ENCODE peak calls at places on chromosomes 13 and 19, in eight cellular contexts. S, M, K, U, V, P, O and N are unnamed samples.

GRCh38 chr19:3821156-3821555 is 35.0 kb upstream of the MATK start:
- DNase-seq in S (no peak), M (no peak), K (no peak), U (no peak), V (no peak), P (no peak), O (no peak), N (no peak)

GRCh38 chr13:73268306-73268705 is 209.5 kb downstream of the KLF5 start:
- DNase-seq in S (no peak), M (no peak), K (no peak), U (no peak), V (no peak), P (no peak), O (no peak), N (no peak)

GRCh38 chr19:39407644-39408391 is 1.2 kb downstream of the ZFP36 start:
- DNase-seq in S (no peak), M (peak), K (peak), U (peak), V (no peak), P (peak), O (no peak), N (no peak)

GRCh38 chr19:43480574-43480973 is 15.2 kb upstream of the LYPD3 start:
- DNase-seq in S (no peak), M (no peak), K (no peak), U (no peak), V (no peak), P (no peak), O (no peak), N (no peak)

GRCh38 chr13:100644328-100644727 is 30.3 kb downstream of the TMTC4 start:
- DNase-seq in S (no peak), M (no peak), K (no peak), U (no peak), V (no peak), P (no peak), O (no peak), N (no peak)

GRCh38 chr13:66200555-66200954 is 1029.6 kb downstream of the PCDH9 start:
- DNase-seq in S (no peak), M (no peak), K (no peak), U (no peak), V (no peak), P (no peak), O (no peak), N (no peak)

GRCh38 chr19:13396256-13397080 is 109.8 kb downstream of the CACNA1A start:
- DNase-seq in S (no peak), M (peak), K (peak), U (no peak), V (peak), P (peak), O (no peak), N (no peak)

GRCh38 chr19:33241530-33242101 is 16.0 kb upstream of the SLC7A10 start:
- DNase-seq in S (no peak), M (peak), K (peak), U (peak), V (no peak), P (no peak), O (no peak), N (no peak)

GRCh38 chr13:78736142-78736541 is 77.2 kb upstream of the OBI1 start:
- DNase-seq in S (no peak), M (no peak), K (no peak), U (no peak), V (no peak), P (no peak), O (no peak), N (no peak)

GRCh38 chr13:27822873-27823311 is 30.6 kb downstream of the GSX1 start:
- DNase-seq in S (no peak), M (no peak), K (no peak), U (no peak), V (no peak), P (no peak), O (no peak), N (no peak)

GRCh38 chr13:114315074-114315785 is 927 bp downstream of the CHAMP1 start:
- DNase-seq in S (no peak), M (no peak), K (peak), U (no peak), V (no peak), P (no peak), O (no peak), N (no peak)

GRCh38 chr13:33634526-33635111 is 183.3 kb upstream of the RFC3 start:
- DNase-seq in S (no peak), M (no peak), K (no peak), U (no peak), V (no peak), P (no peak), O (no peak), N (no peak)

GRCh38 chr13:34591801-34592454 is 350.1 kb upstream of the NBEA start:
- DNase-seq in S (no peak), M (peak), K (no peak), U (no peak), V (no peak), P (peak), O (no peak), N (no peak)

GRCh38 chr13:28716511-28716910 is 2.3 kb downstream of the SLC46A3 start:
- DNase-seq in S (no peak), M (peak), K (no peak), U (no peak), V (no peak), P (peak), O (no peak), N (no peak)

DNA sequence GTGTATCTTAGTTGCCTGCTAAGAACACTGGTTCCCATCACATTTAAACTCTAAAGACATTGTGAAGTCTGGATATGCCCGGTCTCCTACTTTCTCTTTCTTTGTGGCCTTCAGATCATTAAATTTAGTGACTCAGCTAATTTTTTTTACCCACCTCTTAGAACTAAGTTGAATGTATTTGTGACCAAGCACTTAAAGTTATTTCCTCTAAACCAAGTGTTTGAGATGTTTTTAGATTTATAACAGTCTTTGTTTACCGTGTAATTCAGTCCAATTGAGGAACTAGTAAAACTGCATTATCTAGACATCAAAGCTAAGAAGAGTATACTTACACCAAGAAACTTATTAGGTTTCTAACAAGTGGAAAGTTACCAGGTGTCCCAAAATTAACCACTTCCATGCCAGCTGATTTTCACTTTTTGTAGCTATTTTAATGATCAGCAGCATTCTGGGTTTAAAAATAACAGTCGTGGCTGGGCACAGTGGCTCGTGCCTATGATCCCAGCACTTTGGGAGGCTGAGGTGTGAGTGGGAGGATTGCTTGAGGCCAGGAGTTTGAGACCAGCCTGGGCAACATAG is 53.1 kb downstream of the ARHGAP35 start:
- DNase-seq in S (no peak), M (no peak), K (no peak), U (no peak), V (no peak), P (no peak), O (no peak), N (no peak)
- H3K27ac ChIP-seq in S (no peak), M (no peak), K (peak), U (no peak), V (peak), P (peak), O (no peak), N (peak)

GRCh38 chr19:28731577-28731976 is 481.4 kb downstream of the UQCRFS1 start:
- DNase-seq in S (no peak), M (no peak), K (no peak), U (no peak), V (no peak), P (no peak), O (no peak), N (no peak)

GRCh38 chr19:28737021-28737525 is 475.9 kb downstream of the UQCRFS1 start:
- DNase-seq in S (no peak), M (no peak), K (peak), U (no peak), V (no peak), P (no peak), O (no peak), N (no peak)

GRCh38 chr19:28736528-28736927 is 476.4 kb downstream of the UQCRFS1 start:
- DNase-seq in S (no peak), M (no peak), K (no peak), U (no peak), V (no peak), P (no peak), O (no peak), N (no peak)

GRCh38 chr19:28737526-28737925 is 475.4 kb downstream of the UQCRFS1 start:
- DNase-seq in S (no peak), M (no peak), K (no peak), U (no peak), V (no peak), P (no peak), O (no peak), N (no peak)
- H3K27ac ChIP-seq in S (no peak), M (no peak), K (no peak), U (no peak), V (no peak), P (no peak), O (no peak), N (no peak)

DNA sequence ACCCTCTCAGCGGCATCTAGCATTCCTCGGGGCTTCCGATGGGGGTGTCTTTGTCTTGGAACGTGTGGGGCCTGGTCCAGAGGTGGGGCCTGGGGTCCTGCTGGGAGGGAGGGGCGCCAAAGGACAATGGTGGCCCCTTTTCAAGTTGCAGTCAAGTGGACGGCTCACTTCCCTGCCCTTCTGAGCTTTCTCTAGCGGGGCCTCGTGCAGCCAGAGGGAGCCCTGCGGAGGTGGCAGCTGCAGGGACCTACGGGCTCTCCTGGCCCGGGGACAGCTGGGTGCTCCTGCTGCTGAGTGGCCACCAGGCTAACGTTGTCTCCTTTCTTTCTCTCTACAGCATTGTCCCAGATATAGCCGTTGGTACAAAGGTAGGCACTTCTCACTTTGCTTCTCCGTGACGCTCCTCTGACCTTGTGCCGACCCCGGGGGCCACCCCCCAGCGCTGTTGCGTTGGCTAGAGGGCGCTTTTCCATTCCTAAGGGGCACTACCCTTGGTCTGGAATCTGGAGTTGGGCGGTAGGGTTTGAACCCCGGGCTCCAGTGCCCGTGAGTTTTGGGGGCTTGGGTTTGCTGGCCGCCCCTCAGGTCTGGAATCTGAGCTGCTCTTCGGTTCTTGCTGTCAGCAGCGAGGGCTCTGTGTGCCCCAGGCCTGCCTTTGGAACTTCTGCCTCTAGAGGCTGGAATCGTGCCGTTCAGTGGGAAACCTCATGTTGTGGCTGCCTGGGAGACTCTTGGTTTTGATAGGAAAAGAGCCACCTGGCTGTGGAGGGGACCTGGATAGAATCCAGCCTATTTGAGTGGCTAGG is 2.0 kb downstream of the PTBP1 start:
- DNase-seq in S (no peak), M (no peak), K (no peak), U (no peak), V (no peak), P (no peak), O (no peak), N (no peak)
- H3K27ac ChIP-seq in S (no peak), M (peak), K (no peak), U (peak), V (peak), P (peak), O (peak), N (no peak)

GRCh38 chr19:1612114-1613086 is 7.1 kb upstream of the UQCR11 start:
- DNase-seq in S (no peak), M (no peak), K (no peak), U (no peak), V (no peak), P (no peak), O (no peak), N (no peak)
- H3K27ac ChIP-seq in S (no peak), M (no peak), K (no peak), U (no peak), V (no peak), P (no peak), O (no peak), N (no peak)

GRCh38 chr19:12187625-12188024 is 24.7 kb downstream of the ZNF136 start:
- DNase-seq in S (no peak), M (no peak), K (no peak), U (no peak), V (no peak), P (no peak), O (no peak), N (no peak)
- H3K27ac ChIP-seq in S (no peak), M (no peak), K (no peak), U (no peak), V (no peak), P (no peak), O (no peak), N (no peak)

DNA sequence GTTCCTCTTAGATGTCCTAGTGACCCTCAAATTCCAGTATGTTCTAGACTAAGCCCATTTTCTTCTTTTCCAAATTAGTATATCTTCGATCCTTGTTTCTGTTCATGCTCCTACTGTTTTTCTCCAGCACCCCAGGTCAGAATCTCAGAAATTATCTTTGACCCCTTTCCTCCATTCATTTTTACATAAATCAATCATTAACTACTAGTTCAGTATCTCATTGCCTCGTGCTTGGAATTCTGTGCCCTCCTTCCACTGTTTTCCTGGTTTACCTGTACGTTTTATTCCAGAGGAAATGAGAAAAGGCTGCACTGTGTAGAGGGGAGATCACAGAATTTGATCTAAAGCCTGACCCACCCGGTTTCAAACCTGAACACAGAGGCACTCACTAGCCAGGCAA is 107.9 kb downstream of the LRCH1 start:
- DNase-seq in S (no peak), M (no peak), K (no peak), U (no peak), V (no peak), P (no peak), O (no peak), N (no peak)
- H3K27ac ChIP-seq in S (no peak), M (no peak), K (no peak), U (no peak), V (no peak), P (no peak), O (no peak), N (no peak)

GRCh38 chr19:41887711-41888382 is 4.9 kb downstream of the ARHGEF1 start:
- DNase-seq in S (no peak), M (no peak), K (no peak), U (peak), V (no peak), P (no peak), O (peak), N (no peak)
- H3K27ac ChIP-seq in S (no peak), M (no peak), K (peak), U (peak), V (no peak), P (no peak), O (peak), N (no peak)

DNA sequence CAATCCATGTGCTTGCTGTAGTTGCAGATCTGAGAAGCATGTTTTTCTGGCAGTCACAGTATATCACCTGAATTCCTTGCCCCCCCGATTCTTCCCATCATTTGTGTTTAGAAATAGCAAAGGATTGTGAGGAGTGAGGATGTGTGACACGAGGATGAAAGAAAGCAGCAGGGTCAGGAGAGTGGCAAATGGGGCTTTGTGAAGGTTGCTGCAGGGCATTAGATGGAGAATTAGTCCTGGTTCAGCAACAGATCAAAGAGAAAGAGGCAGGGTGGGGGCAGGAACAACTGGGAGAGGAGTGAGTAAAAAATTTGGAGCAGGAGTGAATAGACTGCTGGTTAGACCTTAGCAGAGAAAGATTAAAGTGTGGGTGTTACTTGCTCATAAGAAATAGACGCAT is 47.7 kb upstream of the TNFSF11 start:
- DNase-seq in S (no peak), M (no peak), K (no peak), U (no peak), V (no peak), P (no peak), O (no peak), N (no peak)
- H3K27ac ChIP-seq in S (no peak), M (no peak), K (no peak), U (no peak), V (no peak), P (no peak), O (no peak), N (no peak)

GRCh38 chr19:1274852-1275259 is 474 bp upstream of the FAM174C start:
- DNase-seq in S (no peak), M (no peak), K (no peak), U (no peak), V (peak), P (no peak), O (no peak), N (no peak)

GRCh38 chr19:1271528-1272422 is 2.6 kb downstream of the CIRBP start:
- DNase-seq in S (no peak), M (no peak), K (no peak), U (no peak), V (no peak), P (no peak), O (no peak), N (no peak)

GRCh38 chr19:1272423-1273262 is 2.7 kb upstream of the FAM174C start:
- DNase-seq in S (no peak), M (no peak), K (no peak), U (no peak), V (no peak), P (no peak), O (no peak), N (no peak)

GRCh38 chr19:1274081-1274851 is 1.1 kb upstream of the FAM174C start:
- DNase-seq in S (no peak), M (peak), K (no peak), U (no peak), V (no peak), P (no peak), O (no peak), N (no peak)

GRCh38 chr19:1273263-1274041 is 1.9 kb upstream of the FAM174C start:
- DNase-seq in S (no peak), M (no peak), K (no peak), U (no peak), V (no peak), P (no peak), O (no peak), N (no peak)
- H3K27ac ChIP-seq in S (no peak), M (peak), K (no peak), U (peak), V (peak), P (peak), O (no peak), N (peak)

GRCh38 chr19:55463583-55464031 is 944 bp downstream of the C19orf85 start:
- DNase-seq in S (no peak), M (no peak), K (no peak), U (no peak), V (no peak), P (no peak), O (no peak), N (no peak)

GRCh38 chr19:55460670-55461258 is 678 bp downstream of the ISOC2 start:
- DNase-seq in S (no peak), M (peak), K (peak), U (peak), V (peak), P (peak), O (no peak), N (peak)

GRCh38 chr19:55462722-55463121 is 1.3 kb upstream of the ISOC2 start:
- DNase-seq in S (no peak), M (no peak), K (no peak), U (no peak), V (no peak), P (no peak), O (no peak), N (no peak)

GRCh38 chr19:55461259-55461973 is at the start of gene ISOC2:
- DNase-seq in S (peak), M (peak), K (peak), U (peak), V (peak), P (peak), O (peak), N (peak)

GRCh38 chr19:55461974-55462628 is 659 bp upstream of the ISOC2 start:
- DNase-seq in S (no peak), M (no peak), K (no peak), U (no peak), V (no peak), P (no peak), O (no peak), N (no peak)
- H3K27ac ChIP-seq in S (peak), M (peak), K (no peak), U (peak), V (peak), P (peak), O (peak), N (peak)